ENCODE peak calls at places on chromosomes 12 and 14, in seven cellular contexts. X, D, F, S, Y, O and J are unnamed samples.

GRCh38 chr12:49950310-49951251 is at the start of gene AQP2:
- DNase-seq in Y (no peak), S (no peak), D (no peak), X (peak; percentile 57), F (no peak), O (no peak), J (peak; percentile 52)

GRCh38 chr12:12946686-12947355 is 5.1 kb downstream of the GPRC5D start:
- DNase-seq in F (no peak), S (no peak), O (no peak), Y (no peak), D (no peak), X (no peak), J (no peak)

GRCh38 chr12:389138-390096 is at the start of gene KDM5A:
- DNase-seq in O (peak; percentile 95), F (peak; percentile 93), Y (peak; percentile 89), S (peak; percentile 92), X (peak; percentile 94), D (peak; percentile 97), J (peak; percentile 99)

GRCh38 chr12:12788131-12788530 is 2.7 kb downstream of the APOLD1 start:
- DNase-seq in F (no peak), S (no peak), D (no peak), O (peak; percentile 6), Y (peak; percentile 21), X (no peak), J (no peak)

GRCh38 chr14:22174412-22174811 is 414.6 kb downstream of the DAD1 start:
- DNase-seq in X (no peak), Y (no peak), O (no peak), D (no peak), F (no peak), S (no peak), J (no peak)

GRCh38 chr14:80493620-80494019 is 282.3 kb upstream of the DIO2 start:
- DNase-seq in Y (no peak), O (no peak), D (no peak), X (no peak), F (no peak), S (no peak), J (no peak)

GRCh38 chr14:100715803-100716202 is 10.9 kb upstream of the DLK1 start:
- DNase-seq in S (no peak), D (no peak), O (no peak), X (no peak), F (no peak), Y (no peak), J (no peak)

GRCh38 chr12:99960312-99960711 is 24.4 kb downstream of the ANKS1B start:
- DNase-seq in O (no peak), Y (no peak), D (no peak), X (no peak), S (no peak), F (no peak), J (no peak)

GRCh38 chr12:105451211-105451610 is 120.7 kb downstream of the C12orf75 start:
- DNase-seq in Y (peak; percentile 20), X (no peak), O (no peak), D (no peak), F (no peak), S (no peak), J (no peak)

GRCh38 chr14:74649673-74650072 is 37.6 kb upstream of the LTBP2 start:
- DNase-seq in F (no peak), O (no peak), D (no peak), X (no peak), S (no peak), Y (no peak), J (no peak)

GRCh38 chr14:25120261-25120660 is 70.3 kb upstream of the STXBP6 start:
- DNase-seq in O (no peak), X (no peak), S (no peak), D (no peak), Y (no peak), F (no peak), J (no peak)

GRCh38 chr12:49705479-49706267 is 1.5 kb downstream of the FMNL3 start:
- DNase-seq in D (no peak), S (no peak), F (peak; percentile 34), O (no peak), Y (no peak), X (peak; percentile 68), J (peak; percentile 86)

GRCh38 chr14:93003945-93004698 is 81.2 kb downstream of the CHGA start:
- DNase-seq in F (no peak), Y (peak; percentile 58), D (no peak), S (no peak), X (no peak), O (no peak), J (no peak)

GRCh38 chr12:29273178-29273843 is 107.7 kb downstream of the ERGIC2 start:
- DNase-seq in S (no peak), D (peak; percentile 15), F (no peak), X (no peak), Y (no peak), O (no peak), J (peak; percentile 74)

GRCh38 chr14:91466192-91466591 is 43.9 kb downstream of the PPP4R3A start:
- DNase-seq in Y (no peak), D (no peak), X (no peak), O (no peak), F (no peak), S (no peak), J (no peak)

GRCh38 chr12:103656291-103656690 is 69.2 kb downstream of the STAB2 start:
- DNase-seq in S (no peak), F (no peak), Y (no peak), X (no peak), D (no peak), O (no peak), J (no peak)

GRCh38 chr12:45122776-45123380 is 72.0 kb upstream of the DBX2 start:
- DNase-seq in O (no peak), F (no peak), S (no peak), Y (no peak), X (no peak), D (peak; percentile 52), J (peak; percentile 63)

GRCh38 chr14:23364164-23364571 is 804 bp downstream of the EFS start:
- DNase-seq in Y (peak; percentile 54), D (no peak), S (no peak), X (no peak), O (no peak), F (no peak), J (peak; percentile 76)

GRCh38 chr12:15527201-15527782 is 205.0 kb downstream of the PTPRO start:
- DNase-seq in O (no peak), Y (no peak), S (peak; percentile 32), X (peak; percentile 76), D (peak; percentile 45), F (peak; percentile 12), J (peak; percentile 71)

GRCh38 chr12:125889742-125890141 is 824.5 kb downstream of the AACS start:
- DNase-seq in F (no peak), Y (no peak), X (no peak), S (no peak), D (peak; percentile 35), O (no peak), J (peak; percentile 56)

GRCh38 chr14:103551338-103551762 is 11.1 kb downstream of the BAG5 start:
- DNase-seq in D (no peak), F (no peak), O (no peak), X (peak; percentile 69), Y (peak; percentile 83), S (no peak), J (no peak)

GRCh38 chr12:29741342-29742241 is 42.1 kb downstream of the TMTC1 start:
- DNase-seq in F (no peak), D (no peak), Y (no peak), S (no peak), O (no peak), X (no peak), J (no peak)

GRCh38 chr12:116399055-116399454 is 121.6 kb upstream of the MED13L start:
- DNase-seq in O (no peak), F (no peak), S (no peak), X (no peak), Y (no peak), D (no peak), J (no peak)

GRCh38 chr12:27245039-27245438 is 953 bp downstream of the STK38L start:
- DNase-seq in Y (no peak), X (no peak), O (no peak), F (no peak), D (no peak), S (no peak), J (no peak)

GRCh38 chr12:23631991-23632390 is 317.5 kb downstream of the SOX5 start:
- DNase-seq in O (no peak), F (no peak), Y (no peak), D (peak; percentile 8), X (no peak), S (no peak), J (no peak)

GRCh38 chr12:104801427-104801826 is 156.7 kb downstream of the SLC41A2 start:
- DNase-seq in F (no peak), D (no peak), O (no peak), S (no peak), X (no peak), Y (no peak), J (no peak)

DNA sequence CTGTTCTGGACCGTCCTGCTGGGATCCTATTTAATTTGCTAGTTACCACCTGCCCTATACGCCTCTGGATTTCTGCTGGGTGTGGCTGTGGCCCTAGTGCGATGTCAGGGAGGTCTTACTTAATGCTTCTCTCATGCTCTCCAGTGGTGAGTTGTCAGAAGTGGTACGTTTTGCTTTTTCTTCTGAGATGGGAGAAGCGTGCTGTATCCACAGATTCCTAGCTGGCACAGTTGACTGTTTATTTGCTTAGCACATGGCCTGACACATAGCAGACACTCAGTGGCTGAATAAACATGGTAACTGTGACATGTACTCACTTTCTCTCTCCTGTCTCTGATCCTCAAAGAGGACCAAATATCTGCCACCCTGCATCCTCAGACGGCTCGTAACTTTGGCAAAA is 107.3 kb downstream of the CACNA1C start:
- DNase-seq in S (no peak), F (no peak), O (no peak), X (no peak), Y (no peak), D (no peak), J (no peak)
- H3K27me3 ChIP-seq in S (no peaks in the 10 kb centered on the region), F (no peaks in the 10 kb centered on the region), O (peaks cover 11% of the 10 kb centered on the region), X (no peaks in the 10 kb centered on the region), Y (no peaks in the 10 kb centered on the region), D (no peaks in the 10 kb centered on the region), J (no peaks in the 10 kb centered on the region)

GRCh38 chr14:68511727-68512047 is 281.2 kb downstream of the ZFP36L1 start:
- DNase-seq in D (no peak), O (no peak), X (no peak), F (no peak), Y (no peak), S (no peak), J (no peak)
- H3K4me1 ChIP-seq in D (peaks cover 16% of the 10 kb centered on the region), O (peaks cover 5% of the 10 kb centered on the region), X (peaks cover 44% of the 10 kb centered on the region), F (peaks cover 57% of the 10 kb centered on the region), Y (peaks cover 40% of the 10 kb centered on the region), S (peaks cover 52% of the 10 kb centered on the region), J (no peaks in the 10 kb centered on the region)

GRCh38 chr12:69840727-69841126 is 15.7 kb downstream of the MYRFL start:
- DNase-seq in F (no peak), Y (no peak), D (no peak), S (no peak), O (no peak), X (no peak), J (no peak)
- H3K4me3 ChIP-seq in F (no peak overlapping the region), Y (no peak overlapping the region), D (no peak overlapping the region), S (no peak overlapping the region), O (no peak overlapping the region), X (no peak overlapping the region), J (no peak overlapping the region)

DNA sequence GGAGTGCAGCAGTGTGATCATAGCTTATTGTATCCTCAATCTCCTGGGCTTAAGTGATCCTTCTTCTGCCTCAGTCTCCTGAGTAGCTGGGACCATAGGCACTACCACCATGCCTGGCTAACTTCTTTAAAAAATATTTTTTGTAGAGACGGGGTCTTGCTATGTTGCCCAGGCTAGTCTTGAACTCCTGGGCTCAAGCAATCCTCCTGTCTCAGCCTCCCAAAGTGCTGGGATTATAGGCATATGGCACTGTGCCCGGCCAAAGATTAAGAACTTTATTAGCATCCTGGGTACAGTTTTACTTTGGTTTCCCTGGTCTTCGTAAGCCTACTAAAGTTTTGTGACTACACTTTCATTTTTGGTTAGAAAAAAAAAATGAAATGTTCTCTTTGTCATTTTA is 84.4 kb downstream of the ACADS start:
- DNase-seq in Y (no peak), X (no peak), F (no peak), S (no peak), O (no peak), D (no peak), J (no peak)
- H3K27me3 ChIP-seq in Y (no peaks in the 10 kb centered on the region), X (no peaks in the 10 kb centered on the region), F (no peaks in the 10 kb centered on the region), S (no peaks in the 10 kb centered on the region), O (no peaks in the 10 kb centered on the region), D (no peaks in the 10 kb centered on the region), J (no peaks in the 10 kb centered on the region)